ENCODE peak calls at places on chromosome 15, in seven cellular contexts. H is iris pigment epithelial cell; Z is memory B cell; K is activated CD8-positive, alpha-beta memory T cell treated with anti-CD3 and anti-CD28 coated beads, Interleukin-2, amount 50 U/mL, for 48 hours; W is HEK293T; Q is NCI-H1417; R is uterus. F is an unnamed sample.
A peak's percentile ranks its signal among the peaks of the same experiment; 100 is the strongest.

GRCh38 chr15:88932875-88933330 is 19.7 kb upstream of the MFGE8 start:
- DNase-seq in Z (no peak), R (peak; percentile 29), K (no peak), H (no peak), Q (no peak), W (no peak), F (no peak)

GRCh38 chr15:75598361-75598760 is 19.2 kb upstream of the PTPN9 start:
- DNase-seq in R (no peak), K (no peak), Z (no peak), H (no peak), W (no peak), Q (no peak), F (no peak)

GRCh38 chr15:69463182-69463756 is 10.7 kb downstream of the RPLP1 start:
- DNase-seq in W (no peak), H (peak; percentile 49), K (no peak), Q (peak; percentile 50), Z (no peak), R (no peak), F (peak; percentile 26)

GRCh38 chr15:27956285-27956684 is 142.8 kb downstream of the OCA2 start:
- DNase-seq in Q (no peak), H (peak; percentile 2), K (no peak), W (no peak), R (no peak), Z (no peak), F (peak; percentile 90)

GRCh38 chr15:92429378-92430066 is 35.8 kb downstream of the ST8SIA2 start:
- DNase-seq in Z (no peak), K (no peak), H (peak; percentile 29), R (no peak), Q (peak; percentile 16), W (no peak), F (peak; percentile 23)

GRCh38 chr15:50857763-50858162 is 50.7 kb upstream of the AP4E1 start:
- DNase-seq in H (no peak), K (no peak), W (no peak), Z (no peak), R (no peak), Q (no peak), F (no peak)

GRCh38 chr15:76991741-76992645 is 2.9 kb upstream of the PSTPIP1 start:
- DNase-seq in K (peak; percentile 48), Z (no peak), H (no peak), W (no peak), Q (no peak), R (no peak), F (no peak)

GRCh38 chr15:74783072-74783807 is 1.4 kb downstream of the CSK start:
- DNase-seq in Z (no peak), K (no peak), Q (no peak), H (peak; percentile 38), R (no peak), W (no peak), F (no peak)

GRCh38 chr15:66774001-66774814 is 72.2 kb downstream of the SMAD6 start:
- DNase-seq in H (peak; percentile 57), W (peak; percentile 85), K (peak; percentile 67), Q (peak; percentile 64), R (peak; percentile 84), Z (peak; percentile 9), F (peak; percentile 48)

GRCh38 chr15:96767703-96768434 is 437.4 kb downstream of the NR2F2 start:
- DNase-seq in R (no peak), Z (no peak), W (no peak), Q (no peak), K (no peak), H (no peak), F (no peak)

GRCh38 chr15:101167791-101168462 is 83.9 kb downstream of the CHSY1 start:
- DNase-seq in W (no peak), R (peak; percentile 75), K (peak; percentile 78), Z (no peak), Q (no peak), H (peak; percentile 93), F (peak; percentile 88)

GRCh38 chr15:35308802-35309201 is 223.7 kb upstream of the NANOGP8 start:
- DNase-seq in K (no peak), R (peak; percentile 28), W (no peak), H (peak; percentile 99), Q (no peak), Z (no peak), F (peak; percentile 31)

GRCh38 chr15:74200871-74201419 is 1.6 kb downstream of the STRA6 start:
- DNase-seq in H (no peak), K (no peak), Z (no peak), Q (no peak), W (no peak), R (peak; percentile 66), F (no peak)

GRCh38 chr15:45429974-45430792 is 51.8 kb upstream of the GATM start:
- DNase-seq in Z (peak; percentile 88), Q (no peak), R (peak; percentile 39), K (peak; percentile 99), H (peak; percentile 31), W (peak; percentile 77), F (no peak)

GRCh38 chr15:27241942-27242341 is 271.0 kb downstream of the GABRG3 start:
- DNase-seq in H (no peak), W (no peak), R (no peak), Q (no peak), Z (no peak), K (no peak), F (peak; percentile 27)

GRCh38 chr15:39594764-39595620 is 14.1 kb downstream of the THBS1 start:
- DNase-seq in Z (no peak), H (no peak), K (no peak), R (no peak), Q (no peak), W (no peak), F (peak; percentile 34)

GRCh38 chr15:61598655-61599054 is 369.6 kb upstream of the RORA start:
- DNase-seq in H (no peak), W (no peak), R (no peak), Z (no peak), Q (peak; percentile 8), K (no peak), F (no peak)

F was measured in bronchial epithelial cell.